ENCODE peak calls at places on chromosome 7, in seven cellular contexts. Y is H9, X is H1, D is trophoblast cell, H is neuronal stem cell, A is IMR-90, F is mesenchymal stem cell. U is an unnamed sample.

GRCh38 chr7:12267542-12267941 is 56.4 kb downstream of the TMEM106B start:
- DNase-seq in X (no peak), A (no peak), D (no peak), F (no peak), Y (no peak), H (no peak), U (no peak)

GRCh38 chr7:73682745-73683055 is 553 bp downstream of the DNAJC30 start:
- DNase-seq in X (no peak), Y (no peak), F (no peak), A (no peak), D (no peak), H (no peak), U (no peak)

GRCh38 chr7:50356945-50357268 is 52.4 kb downstream of the IKZF1 start:
- DNase-seq in X (no peak), H (no peak), Y (no peak), D (no peak), A (no peak), F (no peak), U (no peak)

GRCh38 chr7:17301491-17302101 is 3.1 kb downstream of the AHR start:
- DNase-seq in A (peak; percentile 43), Y (no peak), F (peak; percentile 68), D (peak; percentile 33), X (no peak), H (no peak), U (no peak)

GRCh38 chr7:140904081-140904480 is 20.6 kb downstream of the BRAF start:
- DNase-seq in X (no peak), F (no peak), D (no peak), Y (no peak), A (peak; percentile 33), H (no peak), U (no peak)

GRCh38 chr7:2281556-2281955 is 32.7 kb downstream of the SNX8 start:
- DNase-seq in Y (no peak), X (no peak), A (peak; percentile 55), D (no peak), F (peak; percentile 7), H (no peak), U (no peak)

GRCh38 chr7:158885624-158886023 is 29.3 kb downstream of the DYNC2I1 start:
- DNase-seq in D (no peak), H (no peak), F (peak; percentile 18), X (no peak), Y (no peak), A (peak; percentile 6), U (no peak)

GRCh38 chr7:81698965-81699364 is 70.9 kb downstream of the HGF start:
- DNase-seq in F (no peak), D (no peak), X (no peak), H (no peak), Y (no peak), A (no peak), U (no peak)

GRCh38 chr7:27917774-27918314 is 177.9 kb downstream of the TAX1BP1 start:
- DNase-seq in D (peak; percentile 68), A (peak; percentile 83), F (peak; percentile 46), Y (no peak), H (no peak), X (no peak), U (no peak)

GRCh38 chr7:35694784-35695627 is at the start of gene HERPUD2:
- DNase-seq in D (peak; percentile 99), A (peak; percentile 86), X (peak; percentile 79), Y (peak; percentile 95), H (peak; percentile 87), F (peak; percentile 92), U (peak; percentile 97)

GRCh38 chr7:1197997-1198632 is 34.6 kb upstream of the UNCX start:
- DNase-seq in Y (no peak), D (peak; percentile 55), X (no peak), A (peak; percentile 94), F (peak; percentile 92), H (no peak), U (no peak)

GRCh38 chr7:93516834-93517233 is 57.7 kb downstream of the CALCR start:
- DNase-seq in A (no peak), D (no peak), H (no peak), X (no peak), Y (no peak), F (no peak), U (no peak)

GRCh38 chr7:30467275-30467674 is 11.3 kb downstream of the NOD1 start:
- DNase-seq in F (no peak), X (no peak), H (no peak), Y (no peak), A (no peak), D (no peak), U (no peak)

GRCh38 chr7:144027070-144027469 is 21.7 kb upstream of the OR2A5 start:
- DNase-seq in H (peak; percentile 5), D (no peak), F (peak; percentile 54), A (peak; percentile 50), Y (no peak), X (no peak), U (peak; percentile 22)

GRCh38 chr7:1873421-1873820 is 203.3 kb downstream of the ELFN1 start:
- DNase-seq in X (no peak), H (no peak), A (no peak), D (no peak), F (no peak), Y (no peak), U (no peak)

GRCh38 chr7:77729574-77730348 is 33.5 kb downstream of the RSBN1L start:
- DNase-seq in Y (no peak), A (peak; percentile 31), H (no peak), F (peak; percentile 27), D (no peak), X (no peak), U (no peak)

GRCh38 chr7:55060690-55061414 is 42.0 kb downstream of the EGFR start:
- DNase-seq in F (no peak), Y (no peak), H (no peak), X (no peak), D (no peak), A (peak; percentile 78), U (no peak)

GRCh38 chr7:134834689-134835462 is 55.4 kb downstream of the CALD1 start:
- DNase-seq in Y (no peak), F (peak; percentile 85), D (peak; percentile 39), X (no peak), A (peak; percentile 82), H (no peak), U (peak; percentile 57)

GRCh38 chr7:12570148-12570528 is 382 bp upstream of the SCIN start:
- DNase-seq in F (peak; percentile 17), H (no peak), Y (no peak), X (no peak), D (no peak), A (no peak), U (no peak)

DNA sequence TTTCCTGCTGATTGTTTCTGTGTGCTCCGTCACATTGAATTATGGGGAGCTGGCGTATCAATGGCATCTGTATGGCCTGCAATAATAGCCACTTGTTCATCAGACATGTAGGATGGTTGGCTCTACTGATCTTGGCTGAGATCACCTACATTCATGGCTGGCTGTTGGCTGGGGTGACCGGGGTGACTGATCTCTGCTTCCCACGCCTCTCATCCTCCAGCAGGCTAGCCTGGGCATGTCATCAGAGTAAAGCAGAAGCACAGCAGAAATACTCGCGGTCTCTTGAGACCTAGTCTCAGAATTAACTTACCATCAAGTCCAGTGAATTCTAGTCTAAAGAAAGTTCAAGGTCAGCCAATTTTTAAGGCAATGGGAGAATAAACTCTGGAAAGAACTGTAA is 257.7 kb upstream of the GLI3 start:
- DNase-seq in X (no peak), Y (no peak), D (no peak), F (peak; percentile 15), H (no peak), A (no peak), U (no peak)
- H2BK5ac ChIP-seq in X (no peak overlapping the region), Y (no peak overlapping the region), D (no peak overlapping the region), F (no peak overlapping the region), H (no peak overlapping the region), A (no peak overlapping the region), U (no peak overlapping the region)

DNA sequence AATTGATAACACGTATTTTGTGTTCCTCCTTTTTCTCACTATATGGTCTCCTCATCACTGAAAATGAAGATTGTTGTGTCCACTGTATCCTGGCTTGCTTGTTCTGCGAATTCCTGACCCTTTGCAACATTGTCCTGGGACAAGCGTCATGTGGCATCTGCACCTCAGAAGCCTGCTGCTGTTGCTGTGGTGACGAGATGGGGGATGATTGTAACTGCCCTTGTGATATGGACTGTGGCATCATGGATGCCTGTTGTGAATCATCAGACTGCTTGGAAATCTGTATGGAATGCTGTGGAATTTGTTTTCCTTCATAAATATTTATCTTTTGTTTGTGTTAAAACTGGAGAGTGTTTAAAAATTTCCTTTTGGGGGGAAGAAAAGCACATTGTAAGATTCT is 93.7 kb downstream of the MDFIC start:
- DNase-seq in A (peak; percentile 97), Y (no peak), X (no peak), F (peak; percentile 98), H (no peak), D (peak; percentile 87), U (peak; percentile 66)
- H3K27ac ChIP-seq in A (peak overlapping the region; percentile 35), Y (no peak overlapping the region), X (no peak overlapping the region), F (no peak overlapping the region), H (no peak overlapping the region), D (no peak overlapping the region), U (no peak overlapping the region)

DNA sequence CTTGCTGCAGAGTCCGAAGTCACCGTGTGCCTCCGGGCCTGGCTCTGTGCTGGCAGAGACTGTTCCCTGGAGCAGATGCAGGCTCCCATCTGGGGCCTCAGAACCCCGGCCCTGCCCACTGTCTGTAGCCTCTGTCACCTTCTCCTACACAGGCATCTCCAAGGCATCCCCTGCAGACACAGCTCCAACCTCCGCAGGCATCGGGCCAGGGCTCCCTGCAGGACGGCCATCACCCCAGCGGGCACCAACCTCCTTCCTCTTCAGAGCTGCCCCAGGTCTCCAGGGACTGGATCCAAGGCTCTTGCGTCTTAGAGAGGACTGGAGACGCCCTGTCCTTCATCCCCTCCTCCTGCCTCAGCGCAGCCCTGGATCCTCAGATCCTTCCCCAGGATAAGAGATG is 69.9 kb upstream of the MYL10 start:
- DNase-seq in X (no peak), F (no peak), Y (no peak), H (no peak), D (no peak), A (no peak), U (no peak)
- H3K18ac ChIP-seq in X (no peak overlapping the region), F (no peak overlapping the region), Y (no peak overlapping the region), H (no peak overlapping the region), D (no peak overlapping the region), A (no peak overlapping the region), U (no peak overlapping the region)

GRCh38 chr7:106612432-106612831 is 48.5 kb downstream of the CCDC71L start:
- DNase-seq in X (no peak), Y (no peak), D (no peak), F (no peak), H (no peak), A (no peak), U (no peak)

GRCh38 chr7:106613861-106614560 is 46.9 kb downstream of the CCDC71L start:
- DNase-seq in H (no peak), D (peak; percentile 9), A (peak; percentile 43), X (no peak), F (no peak), Y (no peak), U (no peak)

GRCh38 chr7:106614751-106615150 is 46.2 kb downstream of the CCDC71L start:
- DNase-seq in X (no peak), F (no peak), Y (no peak), D (no peak), H (no peak), A (no peak), U (no peak)

GRCh38 chr7:106611911-106612310 is 49.0 kb downstream of the CCDC71L start:
- DNase-seq in H (no peak), F (no peak), Y (no peak), A (no peak), D (peak; percentile 53), X (no peak), U (no peak)

DNA sequence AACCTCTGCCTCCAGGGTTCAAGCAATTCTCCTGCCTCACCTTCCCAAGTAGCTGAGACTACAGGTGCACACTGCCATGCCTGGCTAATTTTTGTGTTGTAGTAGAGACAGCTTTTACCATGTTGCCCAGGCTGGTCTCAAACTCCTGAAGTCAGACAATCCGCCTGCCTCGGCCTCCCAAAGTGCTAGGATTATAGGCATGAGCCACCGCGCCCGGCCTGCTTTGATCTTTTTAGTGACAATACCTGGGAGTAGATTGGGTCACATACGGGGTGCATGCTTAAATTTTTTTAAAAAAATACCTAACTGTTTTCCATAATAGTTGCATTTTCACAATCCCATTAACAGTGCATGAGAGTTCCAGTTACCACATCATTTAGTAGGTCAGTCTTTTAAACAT is 47.7 kb downstream of the CCDC71L start:
- DNase-seq in H (no peak), F (no peak), A (no peak), X (no peak), D (no peak), Y (no peak), U (no peak)
- H2BK5ac ChIP-seq in H (no peak overlapping the region), F (no peak overlapping the region), A (peak overlapping the region; percentile 66), X (no peak overlapping the region), D (no peak overlapping the region), Y (no peak overlapping the region), U (no peak overlapping the region)

U was measured in mesendoderm.